ENCODE peak calls at places on chromosomes 1 and 21, in four cellular contexts. Y, B, S and V are unnamed samples. For H3K36me3 and H3K27me3, the result is how much of the 10 kb centered on the place peaks cover.

GRCh38 chr1:8384088-8384487 is 66.2 kb downstream of the SLC45A1 start:
- DNase-seq in B (no peak), Y (no peak), S (no peak), V (no peak)

GRCh38 chr1:207867136-207868081 is 43.5 kb downstream of the CD34 start:
- DNase-seq in S (peak), B (no peak), Y (no peak), V (peak)

GRCh38 chr21:42840411-42841155 is 38.8 kb downstream of the WDR4 start:
- DNase-seq in B (no peak), Y (no peak), S (no peak), V (peak)

GRCh38 chr1:92989253-92989652 is 28.0 kb upstream of the DIPK1A start:
- DNase-seq in B (peak), S (no peak), Y (no peak), V (no peak)

GRCh38 chr1:184972281-184973055 is 1.8 kb downstream of the NIBAN1 start:
- DNase-seq in Y (no peak), B (no peak), S (no peak), V (no peak)

GRCh38 chr1:94539496-94539895 is 2.1 kb downstream of the F3 start:
- DNase-seq in Y (no peak), S (no peak), B (no peak), V (no peak)

GRCh38 chr1:91650764-91651163 is 150.1 kb downstream of the CDC7 start:
- DNase-seq in Y (no peak), B (peak), S (no peak), V (no peak)

GRCh38 chr1:108082741-108083562 is 117.2 kb downstream of the SLC25A24 start:
- DNase-seq in S (no peak), B (no peak), Y (no peak), V (no peak)

GRCh38 chr1:205376739-205377138 is 20.0 kb upstream of the KLHDC8A start:
- DNase-seq in Y (peak), B (peak), S (no peak), V (no peak)

GRCh38 chr1:59016390-59016789 is 232.5 kb upstream of the JUN start:
- DNase-seq in S (no peak), Y (no peak), B (no peak), V (no peak)

GRCh38 chr1:155975375-155976061 is 2.8 kb downstream of the ARHGEF2 start:
- DNase-seq in B (no peak), Y (no peak), S (no peak), V (no peak)

GRCh38 chr1:100542264-100542663 is 4.3 kb downstream of the GPR88 start:
- DNase-seq in S (no peak), B (no peak), Y (no peak), V (no peak)

GRCh38 chr1:38173157-38173831 is 126.7 kb upstream of the POU3F1 start:
- DNase-seq in B (no peak), Y (no peak), S (no peak), V (no peak)

GRCh38 chr1:1627261-1627841 is 4.6 kb upstream of the MMP23B start:
- DNase-seq in B (no peak), S (no peak), Y (peak), V (peak)

GRCh38 chr21:14862794-14863720 is 201.7 kb downstream of the NRIP1 start:
- DNase-seq in S (no peak), B (no peak), Y (no peak), V (no peak)

GRCh38 chr1:87436534-87436933 is 107.9 kb downstream of the LMO4 start:
- DNase-seq in S (peak), Y (no peak), B (no peak), V (no peak)

GRCh38 chr1:207418336-207418735 is 35.8 kb upstream of the CR2 start:
- DNase-seq in Y (no peak), B (no peak), S (no peak), V (no peak)

GRCh38 chr1:51920130-51920529 is 41.6 kb upstream of the NRDC start:
- DNase-seq in S (no peak), B (no peak), Y (no peak), V (no peak)

GRCh38 chr1:154951901-154952657 is 3.8 kb downstream of the PBXIP1 start:
- DNase-seq in S (no peak), Y (no peak), B (no peak), V (no peak)

GRCh38 chr1:20702416-20702815 is 15.4 kb downstream of the KIF17 start:
- DNase-seq in Y (no peak), B (no peak), S (no peak), V (no peak)

GRCh38 chr21:25838809-25839208 is 104.0 kb downstream of the GABPA start:
- DNase-seq in Y (no peak), S (no peak), B (no peak), V (no peak)

GRCh38 chr1:116820362-116820761 is 66.1 kb downstream of the CD2 start:
- DNase-seq in Y (no peak), B (no peak), S (no peak), V (peak)

GRCh38 chr1:153771841-153772593 is 3.2 kb upstream of the SLC27A3 start:
- DNase-seq in S (no peak), B (no peak), Y (no peak), V (no peak)

GRCh38 chr1:116111196-116112021 is at the start of gene MAB21L3:
- DNase-seq in Y (no peak), S (peak), B (peak), V (no peak)

GRCh38 chr1:2342384-2343022 is 48.9 kb downstream of the MORN1 start:
- DNase-seq in Y (no peak), S (no peak), B (no peak), V (no peak)

GRCh38 chr1:10626011-10626731 is 151.4 kb downstream of the PEX14 start:
- DNase-seq in S (no peak), B (no peak), Y (no peak), V (peak)

GRCh38 chr21:29326914-29327554 is 28.3 kb downstream of the BACH1 start:
- DNase-seq in B (no peak), Y (no peak), S (no peak), V (no peak)

GRCh38 chr1:212762839-212763238 is 28.7 kb downstream of the NSL1 start:
- DNase-seq in Y (no peak), B (no peak), S (no peak), V (no peak)

GRCh38 chr1:10740123-10740522 is 56.3 kb downstream of the CASZ1 start:
- DNase-seq in S (no peak), Y (no peak), B (no peak), V (no peak)

GRCh38 chr1:36305915-36306209 is 306 bp upstream of the SH3D21 start:
- DNase-seq in S (no peak), B (no peak), Y (no peak), V (no peak)

DNA sequence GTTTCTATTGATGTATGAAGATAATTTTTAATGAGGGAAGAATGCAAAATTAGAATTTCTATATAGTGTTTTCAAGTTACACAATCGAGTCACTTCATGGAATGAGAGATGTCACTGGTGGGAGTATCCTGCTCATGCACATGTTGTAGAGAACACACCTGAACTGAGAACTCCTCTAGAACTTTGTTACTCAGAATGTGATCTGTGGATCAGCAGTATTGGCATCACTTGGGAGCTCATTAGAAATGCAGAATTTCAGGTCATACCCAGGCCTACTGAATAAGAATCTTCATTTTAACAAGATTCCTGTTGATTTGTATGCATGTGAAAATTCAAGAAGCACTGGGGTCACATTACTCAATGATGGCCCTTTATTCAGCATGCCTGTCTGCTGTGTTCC is 28.8 kb downstream of the ZNF326 start:
- DNase-seq in S (no peak), Y (no peak), B (no peak), V (no peak)
- H3K36me3 ChIP-seq in S (under half), Y (half or more), B (half or more), V (half or more)

DNA sequence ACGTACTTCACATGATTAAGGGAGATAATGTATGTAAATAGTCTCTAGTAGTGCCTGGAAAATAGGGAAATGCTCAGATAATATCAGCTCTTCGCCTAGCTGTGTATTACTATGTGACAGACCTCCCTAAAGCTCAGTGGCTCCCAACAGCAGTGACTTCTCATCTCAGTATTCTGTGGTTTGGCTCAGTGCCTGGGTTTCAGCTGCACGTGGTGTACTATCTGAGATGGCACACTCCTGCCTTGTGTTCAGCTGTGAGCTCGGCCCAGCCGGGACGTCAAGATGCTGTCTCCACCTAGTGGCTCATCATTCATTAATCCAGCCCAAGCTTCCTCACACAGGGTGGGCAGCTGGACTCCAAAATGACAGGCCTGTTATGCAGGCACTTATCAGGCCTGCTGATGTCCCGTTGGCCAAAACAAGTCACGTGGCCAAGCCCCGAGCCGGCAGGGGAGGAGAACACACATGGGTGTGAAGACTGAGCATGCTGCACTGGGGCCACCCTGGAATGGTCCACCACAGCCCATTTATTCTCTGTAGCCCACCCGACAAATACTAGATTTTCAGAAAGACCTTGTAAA is 17.8 kb downstream of the SLFNL1 start:
- DNase-seq in Y (peak), S (peak), B (peak), V (peak)
- TF ChIP-seq POLR2A in Y (no peak), S (no peak), B (no peak), V (no peak)

GRCh38 chr1:33577663-33578062 is 105.2 kb downstream of the ZSCAN20 start:
- DNase-seq in S (no peak), B (no peak), Y (no peak), V (peak)
- H3K27me3 ChIP-seq in S (under half), B (under half), Y (under half), V (under half)

GRCh38 chr1:45507195-45507594 is 7.1 kb downstream of the MMACHC start:
- DNase-seq in S (no peak), B (no peak), Y (no peak), V (peak)

GRCh38 chr1:45510972-45511527 is 10.6 kb downstream of the PRDX1 start:
- DNase-seq in B (no peak), S (no peak), Y (no peak), V (no peak)

GRCh38 chr1:45508295-45509151 is 8.4 kb downstream of the MMACHC start:
- DNase-seq in B (no peak), Y (no peak), S (no peak), V (no peak)

GRCh38 chr1:45510036-45510971 is 10.2 kb downstream of the MMACHC start:
- DNase-seq in S (no peak), Y (no peak), B (no peak), V (no peak)

GRCh38 chr1:45507893-45508292 is 7.8 kb downstream of the MMACHC start:
- DNase-seq in Y (no peak), B (no peak), S (no peak), V (no peak)
- H3K36me3 ChIP-seq in Y (under half), B (under half), S (under half), V (under half)

GRCh38 chr1:246187834-246188372 is 319.2 kb downstream of the SMYD3 start:
- DNase-seq in Y (no peak), B (no peak), S (no peak), V (no peak)
- TF ChIP-seq POLR2A in Y (no peak), B (no peak), S (no peak), V (no peak)

GRCh38 chr1:210222288-210223006 is 10.1 kb upstream of the SERTAD4 start:
- DNase-seq in Y (no peak), S (peak), B (peak), V (no peak)
- H3K27me3 ChIP-seq in Y (under half), S (under half), B (under half), V (under half)

GRCh38 chr1:39571178-39571483 is 5.5 kb downstream of the PABPC4 start:
- DNase-seq in B (no peak), Y (no peak), S (no peak), V (no peak)

GRCh38 chr1:39568208-39568607 is 8.4 kb downstream of the PABPC4 start:
- DNase-seq in B (no peak), Y (no peak), S (no peak), V (no peak)

GRCh38 chr1:39567302-39567701 is 9.3 kb downstream of the PABPC4 start:
- DNase-seq in Y (no peak), S (no peak), B (no peak), V (no peak)

GRCh38 chr1:39570477-39571177 is 6.0 kb downstream of the PABPC4 start:
- DNase-seq in S (no peak), Y (no peak), B (no peak), V (no peak)

GRCh38 chr1:39569034-39569433 is 7.6 kb downstream of the PABPC4 start:
- DNase-seq in B (no peak), Y (no peak), S (no peak), V (no peak)
- H3K36me3 ChIP-seq in B (half or more), Y (half or more), S (under half), V (under half)

GRCh38 chr1:54289939-54290233 is 89.9 kb downstream of the MRPL37 start:
- DNase-seq in B (no peak), Y (no peak), S (no peak), V (no peak)

GRCh38 chr1:54289061-54289938 is 89.3 kb downstream of the MRPL37 start:
- DNase-seq in B (no peak), S (no peak), Y (no peak), V (no peak)

GRCh38 chr1:54285815-54286214 is 85.8 kb downstream of the MRPL37 start:
- DNase-seq in Y (no peak), B (no peak), S (no peak), V (no peak)

GRCh38 chr1:54287176-54287650 is 87.2 kb downstream of the MRPL37 start:
- DNase-seq in Y (no peak), S (peak), B (no peak), V (peak)

GRCh38 chr1:54287821-54288220 is 87.9 kb downstream of the MRPL37 start:
- DNase-seq in Y (no peak), B (no peak), S (no peak), V (no peak)
- TF ChIP-seq POLR2A in Y (no peak), B (no peak), S (no peak), V (no peak)